ENCODE peak calls at places on chromosomes 12 and 14, in five cellular contexts. One of them, this sample, is unnamed.

GRCh38 chr12:6267007-6267721 is 43.3 kb upstream of the PLEKHG6 start:
- DNase-seq in H9: no peak
- DNase-seq in neuronal stem cell: no peak
- DNase-seq in H1: no peak
- DNase-seq in IMR-90: peak
- DNase-seq in this sample: peak

GRCh38 chr12:104694711-104695110 is 238.0 kb downstream of the CHST11 start:
- DNase-seq in H9: no peak
- DNase-seq in IMR-90: no peak
- DNase-seq in neuronal stem cell: no peak
- DNase-seq in H1: no peak
- DNase-seq in this sample: no peak

GRCh38 chr12:112537710-112538396 is 119.1 kb downstream of the PTPN11 start:
- DNase-seq in neuronal stem cell: no peak
- DNase-seq in H9: peak
- DNase-seq in H1: peak
- DNase-seq in IMR-90: peak
- DNase-seq in this sample: peak

GRCh38 chr12:92094751-92095161 is 50.9 kb downstream of the BTG1 start:
- DNase-seq in H9: no peak
- DNase-seq in neuronal stem cell: no peak
- DNase-seq in IMR-90: peak
- DNase-seq in H1: no peak
- DNase-seq in this sample: no peak

GRCh38 chr14:62462996-62463395 is 582.3 kb downstream of the KCNH5 start:
- DNase-seq in neuronal stem cell: no peak
- DNase-seq in IMR-90: no peak
- DNase-seq in H9: no peak
- DNase-seq in H1: no peak
- DNase-seq in this sample: no peak

GRCh38 chr12:58262796-58263195 is 321.4 kb downstream of the ATP23 start:
- DNase-seq in H1: no peak
- DNase-seq in neuronal stem cell: no peak
- DNase-seq in H9: no peak
- DNase-seq in IMR-90: no peak
- DNase-seq in this sample: no peak

GRCh38 chr12:121214855-121215745 is 5.2 kb downstream of the P2RX4 start:
- DNase-seq in H9: no peak
- DNase-seq in neuronal stem cell: no peak
- DNase-seq in IMR-90: peak
- DNase-seq in H1: no peak
- DNase-seq in this sample: peak

GRCh38 chr14:21191809-21192446 is 36.1 kb upstream of the OR5AU1 start:
- DNase-seq in IMR-90: no peak
- DNase-seq in neuronal stem cell: peak
- DNase-seq in H9: peak
- DNase-seq in H1: peak
- DNase-seq in this sample: peak

GRCh38 chr14:34340226-34340625 is 121.8 kb downstream of the SPTSSA start:
- DNase-seq in IMR-90: peak
- DNase-seq in H9: no peak
- DNase-seq in H1: no peak
- DNase-seq in neuronal stem cell: no peak
- DNase-seq in this sample: no peak

GRCh38 chr12:117212563-117213190 is 22.4 kb upstream of the FBXO21 start:
- DNase-seq in H9: peak
- DNase-seq in H1: peak
- DNase-seq in IMR-90: peak
- DNase-seq in neuronal stem cell: peak
- DNase-seq in this sample: peak

GRCh38 chr12:26113194-26113654 is 11.6 kb downstream of the BHLHE41 start:
- DNase-seq in H1: no peak
- DNase-seq in H9: no peak
- DNase-seq in neuronal stem cell: no peak
- DNase-seq in IMR-90: no peak
- DNase-seq in this sample: no peak
- H3K27ac ChIP-seq in H1: no peak
- H3K27ac ChIP-seq in H9: no peak
- H3K27ac ChIP-seq in neuronal stem cell: no peak
- H3K27ac ChIP-seq in IMR-90: no peak
- H3K27ac ChIP-seq in this sample: no peak

DNA sequence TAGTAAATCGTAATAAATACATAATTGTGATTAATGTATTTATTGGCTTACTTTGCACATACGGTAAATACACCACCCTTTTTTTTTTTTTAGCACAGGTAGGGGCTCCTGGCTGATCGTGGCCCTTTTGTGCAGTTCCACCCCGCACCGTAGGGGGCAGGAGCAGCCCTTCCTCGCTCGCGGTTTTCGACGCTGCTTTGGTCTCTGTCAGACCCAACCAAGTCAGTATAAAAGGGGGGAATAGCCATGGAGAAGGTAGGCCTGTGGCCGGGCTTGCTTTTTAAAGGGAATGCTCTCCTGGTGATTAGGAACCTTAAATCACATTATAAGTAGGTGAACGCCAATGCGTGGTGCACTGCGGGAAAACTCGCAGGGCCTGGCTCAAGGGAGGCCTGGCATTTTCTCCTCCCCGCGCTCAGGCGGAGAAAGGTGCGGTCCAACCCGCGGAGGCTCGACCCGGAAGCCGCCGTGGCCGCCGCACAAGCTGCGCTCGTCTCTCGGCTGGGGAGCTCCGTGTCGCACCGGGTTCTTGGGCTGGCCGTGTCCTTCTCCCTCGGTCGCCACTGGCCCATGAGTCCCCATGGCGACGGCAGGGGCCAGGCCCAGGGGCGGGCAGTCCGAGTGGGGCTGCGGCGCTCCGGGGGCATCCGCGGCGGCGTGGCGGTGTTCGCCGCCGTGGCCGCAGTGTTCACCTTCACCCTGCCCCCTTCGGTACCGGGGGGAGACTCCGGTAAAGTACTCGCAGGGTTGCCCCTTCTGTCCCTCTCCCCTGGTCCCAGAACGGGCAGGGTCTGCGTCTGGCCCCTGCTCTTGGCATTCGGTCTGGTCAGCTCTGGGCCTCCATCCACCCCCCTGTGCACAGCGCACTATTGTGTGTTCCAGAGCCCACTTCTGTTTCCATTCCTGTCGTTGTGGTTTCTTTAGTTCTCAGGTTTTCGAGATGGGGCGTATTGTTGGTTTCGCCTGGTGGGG is at the start of gene TMEM260:
- DNase-seq in H1: peak
- DNase-seq in IMR-90: peak
- DNase-seq in neuronal stem cell: peak
- DNase-seq in H9: peak
- DNase-seq in this sample: peak
- H3K14ac ChIP-seq in H1: peak
- H3K14ac ChIP-seq in IMR-90: peak
- H3K14ac ChIP-seq in neuronal stem cell: no peak
- H3K14ac ChIP-seq in H9: peak
- H3K14ac ChIP-seq in this sample: peak

GRCh38 chr12:70258605-70259403 is 15.6 kb downstream of the CNOT2 start:
- DNase-seq in neuronal stem cell: no peak
- DNase-seq in IMR-90: no peak
- DNase-seq in H1: no peak
- DNase-seq in H9: no peak
- DNase-seq in this sample: no peak

GRCh38 chr12:70254846-70255245 is 11.6 kb downstream of the CNOT2 start:
- DNase-seq in H9: no peak
- DNase-seq in IMR-90: no peak
- DNase-seq in neuronal stem cell: no peak
- DNase-seq in H1: no peak
- DNase-seq in this sample: no peak

GRCh38 chr12:70254225-70254624 is 11.0 kb downstream of the CNOT2 start:
- DNase-seq in H9: no peak
- DNase-seq in neuronal stem cell: no peak
- DNase-seq in IMR-90: no peak
- DNase-seq in H1: no peak
- DNase-seq in this sample: no peak

GRCh38 chr12:70252832-70253231 is 9.6 kb downstream of the CNOT2 start:
- DNase-seq in IMR-90: peak
- DNase-seq in H1: no peak
- DNase-seq in neuronal stem cell: no peak
- DNase-seq in H9: no peak
- DNase-seq in this sample: no peak

GRCh38 chr12:70255311-70255710 is 12.1 kb downstream of the CNOT2 start:
- DNase-seq in neuronal stem cell: no peak
- DNase-seq in H1: no peak
- DNase-seq in H9: no peak
- DNase-seq in IMR-90: peak
- DNase-seq in this sample: no peak
- H3K4me2 ChIP-seq in neuronal stem cell: no peak
- H3K4me2 ChIP-seq in H1: no peak
- H3K4me2 ChIP-seq in H9: no peak
- H3K4me2 ChIP-seq in IMR-90: peak
- H3K4me2 ChIP-seq in this sample: no peak

DNA sequence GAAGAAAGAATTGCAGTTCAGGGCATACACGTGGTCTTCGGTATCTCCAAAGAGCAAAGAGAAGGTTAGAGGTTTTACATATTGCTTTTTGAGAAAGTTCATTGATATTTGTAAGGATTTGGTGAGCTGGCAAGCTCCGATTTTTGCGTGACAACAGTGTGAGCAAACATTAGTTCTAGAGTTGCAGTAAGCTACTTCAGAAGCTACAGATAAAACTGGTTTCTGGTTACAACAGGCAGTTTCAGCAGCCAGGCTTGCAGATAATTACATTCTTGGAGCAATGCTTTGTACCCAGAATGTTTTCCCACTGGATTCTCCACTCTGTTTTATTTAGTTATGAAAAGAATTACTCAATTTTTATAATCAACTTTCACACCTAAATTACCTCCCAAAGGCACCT is 28.2 kb downstream of the KLRK1 start:
- DNase-seq in H9: no peak
- DNase-seq in IMR-90: peak
- DNase-seq in neuronal stem cell: no peak
- DNase-seq in H1: no peak
- DNase-seq in this sample: no peak
- H3K27ac ChIP-seq in H9: no peak
- H3K27ac ChIP-seq in IMR-90: no peak
- H3K27ac ChIP-seq in neuronal stem cell: no peak
- H3K27ac ChIP-seq in H1: peak
- H3K27ac ChIP-seq in this sample: peak

GRCh38 chr12:61804301-61804700 is 455.9 kb upstream of the USP15 start:
- DNase-seq in neuronal stem cell: no peak
- DNase-seq in IMR-90: no peak
- DNase-seq in H1: no peak
- DNase-seq in H9: no peak
- DNase-seq in this sample: no peak
- H3K14ac ChIP-seq in neuronal stem cell: no peak
- H3K14ac ChIP-seq in IMR-90: no peak
- H3K14ac ChIP-seq in H1: no peak
- H3K14ac ChIP-seq in H9: no peak
- H3K14ac ChIP-seq in this sample: no peak

GRCh38 chr12:1529228-1529861 is 65.0 kb downstream of the FBXL14 start:
- DNase-seq in IMR-90: no peak
- DNase-seq in H1: no peak
- DNase-seq in H9: peak
- DNase-seq in neuronal stem cell: no peak
- DNase-seq in this sample: no peak
- H3K4me2 ChIP-seq in IMR-90: peak
- H3K4me2 ChIP-seq in H1: peak
- H3K4me2 ChIP-seq in H9: peak
- H3K4me2 ChIP-seq in neuronal stem cell: peak
- H3K4me2 ChIP-seq in this sample: peak

DNA sequence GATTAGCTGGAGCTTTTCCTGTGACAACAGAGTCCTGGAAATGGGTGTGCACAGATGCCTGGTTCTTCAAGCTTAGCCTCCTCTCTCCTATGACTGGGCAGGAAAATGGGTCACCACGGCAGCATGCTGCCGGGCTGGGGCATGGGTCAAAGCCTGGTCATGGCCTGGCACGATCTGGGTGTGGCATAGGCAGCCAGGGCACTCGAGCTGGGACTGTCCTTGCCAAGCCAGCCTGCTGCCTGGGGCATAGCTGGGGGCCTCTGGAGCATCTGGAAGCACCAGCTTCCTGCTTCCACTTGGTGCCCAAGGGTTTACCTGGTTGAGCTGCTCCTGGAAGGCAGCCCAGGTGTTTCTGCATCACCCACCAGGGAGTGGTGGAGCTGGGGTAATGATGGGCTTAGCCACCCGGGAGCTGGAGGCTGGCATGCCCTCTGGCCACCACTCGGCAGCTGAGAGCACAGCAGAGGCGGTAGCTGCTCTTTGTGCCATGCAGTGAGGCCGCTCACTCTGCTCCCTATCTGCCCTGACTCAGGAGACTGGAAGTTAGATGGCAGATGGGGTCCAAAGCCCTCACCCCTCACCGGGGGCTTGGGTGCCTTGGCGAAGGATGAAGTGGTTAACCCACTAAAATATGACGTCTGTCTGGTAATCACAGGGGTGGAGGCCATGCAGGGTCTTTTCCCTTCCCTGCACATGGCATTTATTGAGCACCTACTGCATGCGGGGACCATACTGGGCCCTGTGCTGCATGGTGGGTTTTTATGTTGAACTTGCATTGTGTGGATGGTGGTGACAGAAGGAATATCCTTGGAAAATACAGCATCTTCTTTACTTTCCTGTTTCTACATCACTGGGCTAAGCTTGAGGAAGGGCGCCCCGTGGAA is 1.7 kb downstream of the OTUB2 start:
- DNase-seq in H1: no peak
- DNase-seq in neuronal stem cell: no peak
- DNase-seq in H9: no peak
- DNase-seq in IMR-90: no peak
- DNase-seq in this sample: no peak
- H3K27ac ChIP-seq in H1: no peak
- H3K27ac ChIP-seq in neuronal stem cell: no peak
- H3K27ac ChIP-seq in H9: no peak
- H3K27ac ChIP-seq in IMR-90: no peak
- H3K27ac ChIP-seq in this sample: no peak

GRCh38 chr12:80188566-80188965 is 89.2 kb downstream of the OTOGL start:
- DNase-seq in H1: no peak
- DNase-seq in neuronal stem cell: no peak
- DNase-seq in IMR-90: peak
- DNase-seq in H9: no peak
- DNase-seq in this sample: no peak
- H3K14ac ChIP-seq in H1: no peak
- H3K14ac ChIP-seq in neuronal stem cell: no peak
- H3K14ac ChIP-seq in IMR-90: no peak
- H3K14ac ChIP-seq in H9: no peak
- H3K14ac ChIP-seq in this sample: no peak